ENCODE peak calls at places on chromosomes 16 and 17, in eight cellular contexts. E, X, C, Y, S, F, M and G are unnamed samples. For H3K4me1 and H3K9me3, the result is how much of the 10 kb centered on the place peaks cover.

GRCh38 chr16:88877564-88878289 is 11.3 kb upstream of the PABPN1L start:
- DNase-seq in E (no peak), X (no peak), C (no peak), Y (no peak), S (no peak), F (no peak), M (no peak), G (no peak)

GRCh38 chr17:76382305-76382802 is 2.1 kb upstream of the SPHK1 start:
- DNase-seq in E (no peak), X (no peak), C (peak), Y (no peak), S (no peak), F (no peak), M (peak), G (peak)

GRCh38 chr17:76139801-76140660 is 1.0 kb downstream of the FOXJ1 start:
- DNase-seq in E (no peak), X (no peak), C (peak), Y (no peak), S (no peak), F (peak), M (no peak), G (no peak)

GRCh38 chr16:49858200-49859129 is 2.6 kb upstream of the ZNF423 start:
- DNase-seq in E (peak), X (peak), C (peak), Y (no peak), S (peak), F (no peak), M (peak), G (no peak)

GRCh38 chr16:85430523-85431381 is 182.4 kb upstream of the GSE1 start:
- DNase-seq in E (no peak), X (peak), C (peak), Y (no peak), S (no peak), F (no peak), M (no peak), G (no peak)

GRCh38 chr16:88088161-88088581 is 136.9 kb downstream of the BANP start:
- DNase-seq in E (no peak), X (no peak), C (no peak), Y (no peak), S (peak), F (no peak), M (no peak), G (no peak)

GRCh38 chr17:48539177-48539576 is 5.7 kb downstream of the HOXB2 start:
- DNase-seq in E (no peak), X (no peak), C (no peak), Y (peak), S (no peak), F (no peak), M (no peak), G (no peak)

GRCh38 chr16:75254359-75254837 is 3.0 kb upstream of the BCAR1 start:
- DNase-seq in E (peak), X (no peak), C (peak), Y (peak), S (no peak), F (no peak), M (peak), G (no peak)

GRCh38 chr17:39653662-39654331 is 11.4 kb upstream of the TCAP start:
- DNase-seq in E (peak), X (peak), C (peak), Y (peak), S (no peak), F (peak), M (no peak), G (no peak)

GRCh38 chr17:75845058-75845711 is 981 bp upstream of the UNC13D start:
- DNase-seq in E (peak), X (peak), C (peak), Y (peak), S (peak), F (peak), M (peak), G (peak)

GRCh38 chr16:69270831-69271230 is 40.3 kb upstream of the VPS4A start:
- DNase-seq in E (no peak), X (no peak), C (no peak), Y (no peak), S (no peak), F (no peak), M (no peak), G (no peak)

GRCh38 chr16:72036098-72036497 is 18.2 kb upstream of the HP start:
- DNase-seq in E (no peak), X (no peak), C (no peak), Y (no peak), S (no peak), F (no peak), M (no peak), G (no peak)

GRCh38 chr16:75333770-75334169 is 82.3 kb upstream of the BCAR1 start:
- DNase-seq in E (no peak), X (no peak), C (no peak), Y (no peak), S (no peak), F (no peak), M (no peak), G (no peak)

GRCh38 chr17:17836250-17836817 is 452 bp downstream of the SREBF1 start:
- DNase-seq in E (peak), X (peak), C (peak), Y (peak), S (peak), F (peak), M (peak), G (peak)

GRCh38 chr16:30747331-30747730 is 894 bp upstream of the PHKG2 start:
- DNase-seq in E (no peak), X (no peak), C (no peak), Y (peak), S (no peak), F (no peak), M (no peak), G (no peak)

GRCh38 chr16:30745082-30745481 is 3.1 kb upstream of the PHKG2 start:
- DNase-seq in E (no peak), X (no peak), C (no peak), Y (no peak), S (no peak), F (no peak), M (no peak), G (no peak)

GRCh38 chr16:30746638-30747160 is 1.5 kb upstream of the PHKG2 start:
- DNase-seq in E (no peak), X (no peak), C (no peak), Y (no peak), S (no peak), F (no peak), M (no peak), G (no peak)

GRCh38 chr16:30748634-30749445 is 615 bp downstream of the PHKG2 start:
- DNase-seq in E (peak), X (no peak), C (peak), Y (peak), S (peak), F (peak), M (no peak), G (no peak)

GRCh38 chr16:30747799-30748633 is at the start of gene PHKG2:
- DNase-seq in E (peak), X (peak), C (peak), Y (peak), S (peak), F (peak), M (peak), G (peak)
- H3K4me1 ChIP-seq in E (under half), X (under half), C (under half), Y (under half), S (under half), F (under half), M (under half), G (under half)

DNA sequence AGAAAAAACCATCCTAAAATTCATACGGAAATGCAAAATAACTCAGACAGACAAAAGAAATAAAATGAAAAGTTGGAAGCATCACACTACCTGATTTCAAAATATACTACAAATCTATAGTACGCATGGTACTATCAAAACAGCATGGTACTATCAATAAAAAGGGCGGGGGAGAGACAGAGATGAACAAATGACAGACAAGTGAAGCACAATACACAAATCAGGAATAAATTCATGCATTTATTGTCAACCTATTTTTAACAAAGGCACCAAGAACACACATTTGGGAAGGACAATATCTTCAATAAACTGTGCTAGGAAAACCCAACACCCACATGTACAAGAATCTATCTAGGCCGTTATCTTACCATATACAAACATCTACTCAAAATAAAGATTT is 207.4 kb upstream of the WSB1 start:
- DNase-seq in E (no peak), X (no peak), C (no peak), Y (no peak), S (no peak), F (no peak), M (no peak), G (no peak)
- H3K9me3 ChIP-seq in E (under half), X (under half), C (under half), Y (under half), S (under half), F (under half), M (under half), G (under half)

GRCh38 chr17:7442142-7442541 is 2.7 kb upstream of the CHRNB1 start:
- DNase-seq in E (no peak), X (no peak), C (no peak), Y (no peak), S (no peak), F (no peak), M (no peak), G (no peak)
- H3K4me3 ChIP-seq in E (no peak), X (no peak), C (no peak), Y (no peak), S (no peak), F (no peak), M (no peak), G (no peak)

GRCh38 chr17:2214887-2215615 is 88.5 kb downstream of the SMG6 start:
- DNase-seq in E (peak), X (peak), C (peak), Y (no peak), S (no peak), F (no peak), M (peak), G (no peak)
- H3K4me1 ChIP-seq in E (half or more), X (half or more), C (under half), Y (under half), S (under half), F (half or more), M (under half), G (under half)

DNA sequence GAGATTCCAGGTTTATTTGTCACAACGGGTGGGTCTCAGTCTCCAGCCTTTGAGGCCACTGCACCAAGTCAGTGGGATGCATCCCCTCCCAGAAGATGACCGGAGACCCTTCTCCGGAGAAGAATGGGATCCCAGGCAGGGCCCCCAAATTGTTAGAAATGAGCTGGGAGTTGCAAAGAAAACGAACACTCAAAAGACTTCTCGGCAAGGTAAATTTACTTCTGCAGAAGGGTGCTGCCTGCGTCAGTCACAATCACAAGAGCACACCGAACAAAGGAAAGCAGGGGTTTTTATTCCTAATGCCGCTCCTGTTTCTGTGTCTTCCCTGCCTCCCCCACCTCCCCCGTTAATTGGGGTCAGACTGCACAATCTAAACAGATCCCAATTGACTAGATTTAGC is 61.4 kb downstream of the ATF7IP2 start:
- DNase-seq in E (no peak), X (no peak), C (no peak), Y (no peak), S (no peak), F (no peak), M (no peak), G (no peak)
- H3K9me3 ChIP-seq in E (half or more), X (half or more), C (under half), Y (under half), S (under half), F (under half), M (half or more), G (under half)

DNA sequence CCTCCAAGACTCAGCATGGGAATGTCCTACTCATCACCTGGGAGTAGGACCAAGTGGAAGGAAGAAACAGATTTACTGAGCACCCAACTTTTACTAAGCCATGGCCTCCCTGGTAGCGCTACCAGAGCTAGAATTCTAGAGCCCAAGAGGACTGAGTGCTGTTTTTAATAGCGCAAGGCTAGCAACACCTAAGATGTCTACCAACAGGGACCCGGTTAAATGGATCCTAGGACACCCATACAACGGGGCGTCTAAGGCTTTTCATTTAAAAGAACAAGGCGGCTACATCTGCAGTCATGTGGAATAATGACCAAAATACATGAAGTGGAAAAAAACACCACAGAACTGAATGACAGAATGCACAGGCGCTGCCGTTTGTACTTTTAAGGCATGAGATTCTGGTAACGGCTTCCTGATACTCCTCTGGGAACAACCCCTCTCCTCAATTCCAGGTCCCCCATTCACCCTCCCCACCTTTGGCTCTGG is 5.1 kb downstream of the GGA2 start:
- DNase-seq in E (no peak), X (no peak), C (no peak), Y (no peak), S (no peak), F (no peak), M (no peak), G (no peak)
- H3K4me3 ChIP-seq in E (no peak), X (no peak), C (no peak), Y (no peak), S (no peak), F (no peak), M (no peak), G (no peak)

GRCh38 chr16:971981-972315 is 1.2 kb upstream of the LMF1 start:
- DNase-seq in E (no peak), X (no peak), C (no peak), Y (no peak), S (no peak), F (no peak), M (no peak), G (no peak)
- H3K4me1 ChIP-seq in E (under half), X (under half), C (under half), Y (under half), S (under half), F (under half), M (under half), G (under half)

GRCh38 chr16:35195864-35196216 is 1736.4 kb downstream of the TP53TG3F start:
- DNase-seq in E (no peak), X (no peak), C (no peak), Y (no peak), S (no peak), F (no peak), M (no peak), G (no peak)

GRCh38 chr16:35194681-35195080 is 1735.3 kb downstream of the TP53TG3F start:
- DNase-seq in E (no peak), X (no peak), C (no peak), Y (no peak), S (no peak), F (no peak), M (no peak), G (no peak)

GRCh38 chr16:35192993-35193392 is 1733.6 kb downstream of the TP53TG3F start:
- DNase-seq in E (no peak), X (no peak), C (no peak), Y (no peak), S (no peak), F (no peak), M (no peak), G (no peak)

GRCh38 chr16:35195173-35195863 is 1735.9 kb downstream of the TP53TG3F start:
- DNase-seq in E (no peak), X (no peak), C (no peak), Y (no peak), S (no peak), F (no peak), M (no peak), G (no peak)

GRCh38 chr16:35193956-35194355 is 1734.5 kb downstream of the TP53TG3F start:
- DNase-seq in E (no peak), X (no peak), C (no peak), Y (no peak), S (no peak), F (no peak), M (no peak), G (no peak)
- H3K9me3 ChIP-seq in E (under half), X (under half), C (under half), Y (under half), S (under half), F (under half), M (under half), G (under half)

GRCh38 chr16:65124596-65124995 is 2.7 kb upstream of the CDH11 start:
- DNase-seq in E (no peak), X (no peak), C (no peak), Y (no peak), S (no peak), F (no peak), M (no peak), G (no peak)
- H3K4me3 ChIP-seq in E (no peak), X (no peak), C (peak), Y (peak), S (no peak), F (no peak), M (peak), G (no peak)